ENCODE peak calls at places on chromosomes 5 and 9, in four cellular contexts. D, S, F and B are unnamed samples. For H3K36me3, the result is how much of the 10 kb centered on the place peaks cover.

GRCh38 chr5:926416-927171 is 33.9 kb downstream of the TRIP13 start:
- DNase-seq in D (peak), S (no peak), F (peak), B (no peak)

GRCh38 chr9:5571629-5572232 is 57.2 kb upstream of the RIC1 start:
- DNase-seq in D (no peak), S (no peak), F (no peak), B (no peak)

GRCh38 chr9:131733601-131734061 is 6.2 kb downstream of the RAPGEF1 start:
- DNase-seq in D (peak), S (no peak), F (peak), B (peak)

GRCh38 chr9:130946778-130947617 is 8.0 kb upstream of the FIBCD1 start:
- DNase-seq in D (no peak), S (no peak), F (no peak), B (no peak)

GRCh38 chr9:97558701-97559101 is 57.2 kb downstream of the TMOD1 start:
- DNase-seq in D (no peak), S (no peak), F (no peak), B (no peak)

GRCh38 chr9:103789686-103790085 is 304.4 kb upstream of the SMC2 start:
- DNase-seq in D (no peak), S (no peak), F (no peak), B (no peak)

GRCh38 chr5:62268792-62269191 is 37.2 kb upstream of the KIF2A start:
- DNase-seq in D (no peak), S (no peak), F (no peak), B (no peak)

GRCh38 chr5:144566747-144567415 is 396.2 kb downstream of the KCTD16 start:
- DNase-seq in D (no peak), S (no peak), F (no peak), B (no peak)

GRCh38 chr5:113147088-113147487 is 170.5 kb downstream of the DCP2 start:
- DNase-seq in D (no peak), S (no peak), F (no peak), B (peak)

GRCh38 chr9:92504881-92505280 is 22.6 kb upstream of the ASPN start:
- DNase-seq in D (no peak), S (no peak), F (no peak), B (no peak)

GRCh38 chr5:149448831-149449714 is 70.0 kb upstream of the IL17B start:
- DNase-seq in D (no peak), S (no peak), F (peak), B (peak)

GRCh38 chr5:96657068-96657467 is 5.1 kb upstream of the CAST start:
- DNase-seq in D (peak), S (no peak), F (no peak), B (no peak)

GRCh38 chr9:97737429-97737828 is 40.3 kb upstream of the XPA start:
- DNase-seq in D (no peak), S (no peak), F (peak), B (peak)

GRCh38 chr5:171450423-171451246 is 31.2 kb downstream of the FGF18 start:
- DNase-seq in D (no peak), S (no peak), F (peak), B (no peak)

GRCh38 chr5:153158608-153159007 is 331.9 kb upstream of the GRIA1 start:
- DNase-seq in D (no peak), S (no peak), F (no peak), B (no peak)

GRCh38 chr5:157516016-157516415 is 56.0 kb downstream of the NIPAL4 start:
- DNase-seq in D (no peak), S (no peak), F (no peak), B (peak)

GRCh38 chr5:171162602-171163001 is 146.4 kb upstream of the TLX3 start:
- DNase-seq in D (no peak), S (no peak), F (peak), B (peak)

GRCh38 chr9:116844621-116845020 is 157.5 kb downstream of the TRIM32 start:
- DNase-seq in D (no peak), S (no peak), F (no peak), B (no peak)

GRCh38 chr9:126303488-126303887 is 23.1 kb upstream of the MVB12B start:
- DNase-seq in D (no peak), S (no peak), F (peak), B (no peak)

GRCh38 chr9:89880161-89880560 is 275.3 kb downstream of the GADD45G start:
- DNase-seq in D (no peak), S (peak), F (no peak), B (no peak)

GRCh38 chr9:132733133-132733815 is 63.0 kb downstream of the GTF3C4 start:
- DNase-seq in D (no peak), S (no peak), F (no peak), B (no peak)

GRCh38 chr9:136808781-136809158 is 1.0 kb downstream of the RABL6 start:
- DNase-seq in D (no peak), S (no peak), F (no peak), B (no peak)

GRCh38 chr5:505946-506555 is 18.2 kb downstream of the SLC9A3 start:
- DNase-seq in D (no peak), S (no peak), F (no peak), B (no peak)

GRCh38 chr9:27333241-27334052 is 36.5 kb upstream of the EQTN start:
- DNase-seq in D (peak), S (no peak), F (peak), B (peak)

GRCh38 chr9:81620009-81620405 is 69.3 kb downstream of the TLE1 start:
- DNase-seq in D (no peak), S (no peak), F (no peak), B (no peak)

GRCh38 chr9:25724424-25724823 is 46.2 kb upstream of the TUSC1 start:
- DNase-seq in D (no peak), S (no peak), F (no peak), B (no peak)

GRCh38 chr5:173670130-173670591 is 53.7 kb upstream of the BOD1 start:
- DNase-seq in D (no peak), S (no peak), F (peak), B (no peak)

GRCh38 chr5:66769839-66770617 is 173.8 kb downstream of the MAST4 start:
- DNase-seq in D (no peak), S (no peak), F (peak), B (peak)

GRCh38 chr9:123081824-123082223 is 48.4 kb downstream of the GPR21 start:
- DNase-seq in D (no peak), S (no peak), F (peak), B (peak)

GRCh38 chr5:94376672-94377345 is 241.6 kb downstream of the KIAA0825 start:
- DNase-seq in D (no peak), S (no peak), F (no peak), B (no peak)

GRCh38 chr9:16796304-16796825 is 74.1 kb downstream of the BNC2 start:
- DNase-seq in D (no peak), S (no peak), F (no peak), B (no peak)

GRCh38 chr5:120806132-120806531 is 342.0 kb downstream of the PRR16 start:
- DNase-seq in D (no peak), S (no peak), F (no peak), B (no peak)

GRCh38 chr9:133543772-133544467 is 9.4 kb downstream of the ADAMTSL2 start:
- DNase-seq in D (no peak), S (no peak), F (no peak), B (no peak)

GRCh38 chr5:59037453-59038168 is 454.7 kb downstream of the RAB3C start:
- DNase-seq in D (no peak), S (no peak), F (no peak), B (no peak)

GRCh38 chr5:3599283-3600105 is 3.9 kb downstream of the IRX1 start:
- DNase-seq in D (no peak), S (no peak), F (peak), B (no peak)

GRCh38 chr9:33619666-33620404 is 95.8 kb downstream of the ANKRD18B start:
- DNase-seq in D (no peak), S (no peak), F (peak), B (no peak)

GRCh38 chr9:16031971-16032370 is 479.1 kb downstream of the CCDC171 start:
- DNase-seq in D (no peak), S (no peak), F (no peak), B (no peak)

GRCh38 chr5:77425998-77426659 is 66.0 kb downstream of the WDR41 start:
- DNase-seq in D (no peak), S (no peak), F (no peak), B (no peak)

GRCh38 chr5:146805099-146805498 is 73.5 kb downstream of the PPP2R2B start:
- DNase-seq in D (no peak), S (no peak), F (no peak), B (peak)

GRCh38 chr5:159182691-159183090 is 26.7 kb downstream of the RNF145 start:
- DNase-seq in D (no peak), S (no peak), F (no peak), B (no peak)
- H3K36me3 ChIP-seq in D (under half), S (under half), F (under half), B (under half)

DNA sequence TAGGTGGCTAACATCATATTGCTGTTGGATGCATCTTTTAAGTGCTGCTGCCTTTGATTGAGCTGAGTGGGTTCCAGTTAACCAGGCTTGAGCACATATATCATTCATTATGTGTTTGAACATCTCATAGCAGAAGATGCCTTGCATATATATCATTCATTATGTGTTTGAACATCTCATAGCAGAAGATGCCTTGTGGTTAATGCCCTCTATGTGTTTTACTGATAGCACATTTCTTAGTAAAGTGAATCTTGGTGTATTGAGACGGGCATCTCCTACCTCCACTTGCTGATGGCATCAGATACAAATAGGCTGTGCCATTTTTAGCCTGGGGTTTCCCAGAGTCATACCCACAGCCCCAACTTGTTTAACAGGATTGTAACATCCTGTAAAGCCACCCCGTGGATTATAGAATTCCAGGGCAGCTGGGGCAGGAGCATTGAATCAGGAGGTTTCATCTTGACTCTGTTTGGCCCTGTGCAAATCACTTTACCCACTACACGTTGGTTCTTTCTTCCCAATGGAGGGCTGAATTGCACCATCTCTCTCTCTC is 26.5 kb downstream of the MTAP start:
- DNase-seq in D (no peak), S (no peak), F (no peak), B (no peak)
- H3K36me3 ChIP-seq in D (under half), S (under half), F (half or more), B (under half)

GRCh38 chr5:75588666-75589065 is 22.6 kb upstream of the ANKDD1B start:
- DNase-seq in D (no peak), S (no peak), F (peak), B (peak)
- H3K36me3 ChIP-seq in D (under half), S (half or more), F (under half), B (under half)

GRCh38 chr9:111431684-111432083 is 52.5 kb downstream of the ECPAS start:
- DNase-seq in D (no peak), S (no peak), F (no peak), B (no peak)
- H3K36me3 ChIP-seq in D (under half), S (half or more), F (half or more), B (half or more)

GRCh38 chr5:174767670-174768069 is 43.3 kb downstream of the MSX2 start:
- DNase-seq in D (no peak), S (no peak), F (no peak), B (no peak)
- H3K36me3 ChIP-seq in D (under half), S (under half), F (under half), B (under half)